ENCODE peak calls at places on chromosome 22, in four cellular contexts. H is Peyer's patch, M is adrenal gland, Y is cardiac muscle cell. D is an unnamed sample.

GRCh38 chr22:23533328-23533762 is 46.7 kb downstream of the IGLL1 start:
- DNase-seq in H (no peak), M (peak; percentile 41), Y (peak; percentile 61), D (no peak)

GRCh38 chr22:35379146-35379993 is 1.5 kb upstream of the HMOX1 start:
- DNase-seq in H (peak; percentile 83), M (no peak), Y (no peak), D (no peak)

GRCh38 chr22:45318168-45318557 is 8.4 kb downstream of the FAM118A start:
- DNase-seq in H (peak; percentile 94), M (peak; percentile 75), Y (peak; percentile 97), D (peak; percentile 96)

GRCh38 chr22:19705181-19705934 is 8.9 kb upstream of the SEPTIN5 start:
- DNase-seq in H (peak; percentile 23), M (no peak), Y (no peak), D (no peak)

GRCh38 chr22:49717322-49717919 is 110.3 kb downstream of the BRD1 start:
- DNase-seq in H (no peak), M (no peak), Y (no peak), D (no peak)

GRCh38 chr22:44429941-44430587 is 68.0 kb downstream of the RTL6 start:
- DNase-seq in H (no peak), M (no peak), Y (no peak), D (no peak)

GRCh38 chr22:28907311-28908008 is 24.1 kb downstream of the ZNRF3 start:
- DNase-seq in H (no peak), M (no peak), Y (no peak), D (no peak)

GRCh38 chr22:19681863-19682245 is 32.4 kb upstream of the SEPTIN5 start:
- DNase-seq in H (no peak), M (no peak), Y (no peak), D (no peak)

GRCh38 chr22:19822301-19823117 is 32.2 kb downstream of the GNB1L start:
- DNase-seq in H (peak; percentile 46), M (peak; percentile 4), Y (no peak), D (no peak)

GRCh38 chr22:43235445-43236400 is 48.8 kb upstream of the TTLL12 start:
- DNase-seq in H (no peak), M (no peak), Y (no peak), D (no peak)

GRCh38 chr22:27105142-27106025 is 448.0 kb downstream of the MIAT start:
- DNase-seq in H (peak; percentile 71), M (peak; percentile 79), Y (peak; percentile 95), D (no peak)

GRCh38 chr22:44431256-44431655 is 66.8 kb downstream of the RTL6 start:
- DNase-seq in H (no peak), M (no peak), Y (no peak), D (no peak)

GRCh38 chr22:37633693-37634504 is 5.6 kb upstream of the SH3BP1 start:
- DNase-seq in H (peak; percentile 93), M (peak; percentile 79), Y (peak; percentile 96), D (peak; percentile 54)

GRCh38 chr22:37633082-37633692 is 6.3 kb upstream of the SH3BP1 start:
- DNase-seq in H (peak; percentile 77), M (no peak), Y (peak; percentile 14), D (peak; percentile 80)

GRCh38 chr22:37631448-37632173 is 7.9 kb upstream of the SH3BP1 start:
- DNase-seq in H (peak; percentile 63), M (no peak), Y (no peak), D (peak; percentile 31)

GRCh38 chr22:37630839-37631435 is 8.5 kb upstream of the SH3BP1 start:
- DNase-seq in H (no peak), M (no peak), Y (peak; percentile 55), D (no peak)

GRCh38 chr22:37632174-37633081 is 7.0 kb upstream of the SH3BP1 start:
- DNase-seq in H (no peak), M (no peak), Y (no peak), D (no peak)
- H3K4me1 ChIP-seq in H (peaks cover 21% of the 10 kb centered on the region), M (peaks cover 32% of the 10 kb centered on the region), Y (peaks cover 30% of the 10 kb centered on the region), D (peaks cover 77% of the 10 kb centered on the region)

GRCh38 chr22:21829523-21829922 is 37.9 kb downstream of the MAPK1 start:
- DNase-seq in H (no peak), M (no peak), Y (no peak), D (no peak)

GRCh38 chr22:21827628-21828267 is 39.7 kb downstream of the MAPK1 start:
- DNase-seq in H (no peak), M (no peak), Y (no peak), D (no peak)

GRCh38 chr22:21826204-21826603 is 41.2 kb downstream of the MAPK1 start:
- DNase-seq in H (no peak), M (no peak), Y (no peak), D (no peak)

GRCh38 chr22:21824439-21824912 is 43.0 kb downstream of the MAPK1 start:
- DNase-seq in H (no peak), M (no peak), Y (no peak), D (no peak)

DNA sequence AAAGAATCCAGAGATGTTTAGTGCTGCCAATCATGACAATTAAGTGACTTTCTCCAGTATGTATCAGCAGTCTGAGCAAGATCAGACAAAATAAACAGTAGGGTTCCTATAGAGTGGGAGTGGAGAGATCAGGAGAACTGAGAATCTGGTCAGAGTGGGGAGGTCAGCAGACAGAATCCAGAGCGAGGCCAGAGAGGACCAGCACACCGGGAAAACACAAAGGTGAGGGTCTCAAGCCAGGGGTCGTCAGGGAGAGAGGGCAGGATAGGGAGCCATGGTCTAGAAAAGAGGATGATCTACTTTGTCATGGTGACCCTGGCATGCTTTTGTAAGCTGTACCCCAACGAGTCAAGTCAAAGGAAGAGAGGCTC is 39.2 kb downstream of the MAPK1 start:
- DNase-seq in H (no peak), M (no peak), Y (no peak), D (no peak)
- H3K4me1 ChIP-seq in H (no peaks in the 10 kb centered on the region), M (peaks cover 45% of the 10 kb centered on the region), Y (peaks cover 11% of the 10 kb centered on the region), D (peaks cover 55% of the 10 kb centered on the region)

GRCh38 chr22:39443416-39443815 is 13.4 kb upstream of the MGAT3 start:
- DNase-seq in H (no peak), M (no peak), Y (no peak), D (no peak)

GRCh38 chr22:39448205-39449054 is 8.4 kb upstream of the MGAT3 start:
- DNase-seq in H (peak; percentile 58), M (no peak), Y (no peak), D (no peak)

GRCh38 chr22:39446239-39446721 is 10.5 kb upstream of the MGAT3 start:
- DNase-seq in H (peak; percentile 73), M (no peak), Y (no peak), D (no peak)

GRCh38 chr22:39444937-39445465 is 11.8 kb upstream of the MGAT3 start:
- DNase-seq in H (no peak), M (no peak), Y (no peak), D (no peak)

DNA sequence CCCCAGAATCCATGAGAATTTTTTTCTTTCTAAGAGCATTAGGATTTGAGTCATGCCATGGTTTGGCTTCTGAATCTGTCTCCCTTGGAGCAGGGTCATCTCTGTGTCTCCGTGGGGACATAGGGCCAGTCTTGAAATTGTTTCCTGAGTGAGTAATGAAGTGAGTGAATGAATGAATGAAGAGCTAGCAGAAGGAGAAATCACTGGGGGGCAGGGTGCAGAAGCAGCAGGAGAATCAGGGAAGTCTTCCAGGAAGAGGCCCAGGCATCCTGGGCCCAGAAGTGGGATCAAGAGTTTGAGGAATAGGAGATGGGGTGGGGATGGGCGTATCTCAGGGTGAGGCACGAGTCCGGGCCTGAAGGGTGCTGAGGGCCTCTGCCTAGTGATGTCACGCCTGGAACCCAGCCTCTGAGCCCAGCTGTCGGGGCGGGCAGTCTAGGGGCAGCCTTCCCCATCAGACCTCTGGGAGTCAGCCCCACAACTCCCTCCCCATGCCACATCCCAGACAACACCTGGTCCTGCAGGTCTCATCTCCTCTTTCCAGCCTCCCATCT is 12.5 kb upstream of the MGAT3 start:
- DNase-seq in H (no peak), M (no peak), Y (no peak), D (no peak)
- H3K4me1 ChIP-seq in H (no peaks in the 10 kb centered on the region), M (peaks cover under 1% of the 10 kb centered on the region), Y (peaks cover 16% of the 10 kb centered on the region), D (peaks cover 15% of the 10 kb centered on the region)

GRCh38 chr22:31953251-31953650 is 8.9 kb downstream of the YWHAH start:
- DNase-seq in H (no peak), M (no peak), Y (no peak), D (no peak)
- H3K4me1 ChIP-seq in H (peaks cover 4% of the 10 kb centered on the region), M (peaks cover 39% of the 10 kb centered on the region), Y (no peaks in the 10 kb centered on the region), D (peaks cover 58% of the 10 kb centered on the region)